ENCODE peak calls at places on chromosomes 6 and 20, in six cellular contexts. H, O, U, B, T and P are unnamed samples.

GRCh38 chr6:51660767-51661166 is 426.6 kb downstream of the PKHD1 start:
- DNase-seq in H (no peak), O (no peak), U (no peak), B (no peak), T (no peak), P (no peak)

GRCh38 chr6:13383280-13384163 is 55.2 kb upstream of the TBC1D7 start:
- DNase-seq in H (no peak), O (peak; percentile 32), U (no peak), B (peak; percentile 51), T (no peak), P (no peak)

GRCh38 chr6:27839303-27840081 is 72.7 kb downstream of the OR2B2 start:
- DNase-seq in H (no peak), O (no peak), U (peak; percentile 33), B (peak; percentile 82), T (no peak), P (no peak)

GRCh38 chr6:40933864-40934263 is 105.2 kb downstream of the UNC5CL start:
- DNase-seq in H (no peak), O (no peak), U (no peak), B (peak; percentile 15), T (no peak), P (no peak)

GRCh38 chr6:72248621-72249020 is 362.3 kb downstream of the RIMS1 start:
- DNase-seq in H (no peak), O (no peak), U (no peak), B (peak; percentile 50), T (no peak), P (no peak)

GRCh38 chr6:130313206-130313605 is 52.6 kb upstream of the TMEM200A start:
- DNase-seq in H (no peak), O (no peak), U (no peak), B (no peak), T (no peak), P (no peak)

GRCh38 chr6:146420255-146420654 is 123.4 kb upstream of the RAB32 start:
- DNase-seq in H (no peak), O (no peak), U (no peak), B (no peak), T (no peak), P (no peak)

GRCh38 chr6:125859691-125860210 is 69.0 kb downstream of the NCOA7 start:
- DNase-seq in H (no peak), O (no peak), U (no peak), B (peak; percentile 32), T (no peak), P (no peak)

GRCh38 chr6:89987140-89987539 is 92.9 kb downstream of the GJA10 start:
- DNase-seq in H (no peak), O (no peak), U (no peak), B (no peak), T (no peak), P (no peak)

GRCh38 chr6:54598787-54599309 is 247.7 kb upstream of the FAM83B start:
- DNase-seq in H (no peak), O (peak; percentile 16), U (no peak), B (peak; percentile 37), T (no peak), P (no peak)

GRCh38 chr6:1449896-1450295 is 60.5 kb downstream of the FOXF2 start:
- DNase-seq in H (no peak), O (no peak), U (no peak), B (no peak), T (no peak), P (no peak)
- H3K4me1 ChIP-seq in H (no peaks in the 10 kb centered on the region), O (no peaks in the 10 kb centered on the region), U (no peaks in the 10 kb centered on the region), B (no peaks in the 10 kb centered on the region), T (no peaks in the 10 kb centered on the region), P (no peaks in the 10 kb centered on the region)

GRCh38 chr6:150258381-150258780 is 110.4 kb upstream of the IYD start:
- DNase-seq in H (no peak), O (no peak), U (no peak), B (no peak), T (no peak), P (no peak)
- H3K27me3 ChIP-seq in H (no peaks in the 10 kb centered on the region), O (no peaks in the 10 kb centered on the region), U (peaks cover 9% of the 10 kb centered on the region), B (peaks cover 10% of the 10 kb centered on the region), T (no peaks in the 10 kb centered on the region), P (no peaks in the 10 kb centered on the region)

GRCh38 chr6:131430531-131430930 is 142.5 kb upstream of the ARG1 start:
- DNase-seq in H (no peak), O (no peak), U (no peak), B (no peak), T (no peak), P (no peak)
- H3K4me3 ChIP-seq in H (no peak overlapping the region), O (no peak overlapping the region), U (no peak overlapping the region), B (no peak overlapping the region), T (no peak overlapping the region), P (no peak overlapping the region)

DNA sequence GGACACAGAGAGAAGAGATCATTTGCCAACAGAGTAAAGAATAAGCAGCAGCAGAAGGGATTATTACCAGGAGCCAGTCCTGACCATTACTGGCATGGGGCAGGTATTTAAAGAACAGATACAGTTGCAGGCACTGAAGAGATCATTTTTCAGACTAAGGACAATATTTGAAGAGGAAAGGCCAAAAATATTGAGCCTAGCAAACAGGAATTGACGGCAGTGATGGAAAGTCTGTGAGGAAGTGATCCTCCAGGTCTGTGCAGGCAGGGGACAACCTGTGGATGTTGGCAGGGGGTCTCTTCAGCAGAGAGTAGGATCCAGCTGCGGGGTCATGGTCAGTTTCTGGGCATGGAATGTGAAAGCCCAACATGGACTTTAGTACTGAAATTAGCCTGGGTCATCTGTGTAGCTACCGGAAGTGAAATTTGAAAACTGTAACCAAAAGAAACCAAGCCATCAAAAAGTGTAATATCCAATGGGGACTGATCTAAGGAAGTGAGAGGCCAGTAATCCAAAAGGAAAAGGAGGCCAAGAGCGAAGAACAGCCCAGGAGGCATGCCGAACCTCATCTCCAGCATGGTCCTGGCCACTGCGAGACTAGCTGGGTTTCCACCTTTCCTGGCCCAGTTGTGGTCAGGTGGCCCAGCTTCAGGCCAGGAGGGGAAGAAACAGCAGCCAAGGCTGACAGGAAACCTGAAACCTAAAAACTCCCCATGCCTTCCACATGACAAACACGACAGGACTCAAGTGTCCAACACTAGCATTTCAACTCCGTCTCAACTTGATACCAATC is 115.1 kb upstream of the TNFAIP3 start:
- DNase-seq in H (no peak), O (no peak), U (no peak), B (no peak), T (no peak), P (no peak)
- H3K4me1 ChIP-seq in H (no peaks in the 10 kb centered on the region), O (no peaks in the 10 kb centered on the region), U (no peaks in the 10 kb centered on the region), B (peaks cover 10% of the 10 kb centered on the region), T (peaks cover 6% of the 10 kb centered on the region), P (no peaks in the 10 kb centered on the region)

GRCh38 chr6:159039885-159040258 is 4.9 kb downstream of the TAGAP start:
- DNase-seq in H (no peak), O (no peak), U (no peak), B (no peak), T (no peak), P (no peak)
- H3K27me3 ChIP-seq in H (no peaks in the 10 kb centered on the region), O (no peaks in the 10 kb centered on the region), U (no peaks in the 10 kb centered on the region), B (peaks cover 5% of the 10 kb centered on the region), T (no peaks in the 10 kb centered on the region), P (no peaks in the 10 kb centered on the region)

DNA sequence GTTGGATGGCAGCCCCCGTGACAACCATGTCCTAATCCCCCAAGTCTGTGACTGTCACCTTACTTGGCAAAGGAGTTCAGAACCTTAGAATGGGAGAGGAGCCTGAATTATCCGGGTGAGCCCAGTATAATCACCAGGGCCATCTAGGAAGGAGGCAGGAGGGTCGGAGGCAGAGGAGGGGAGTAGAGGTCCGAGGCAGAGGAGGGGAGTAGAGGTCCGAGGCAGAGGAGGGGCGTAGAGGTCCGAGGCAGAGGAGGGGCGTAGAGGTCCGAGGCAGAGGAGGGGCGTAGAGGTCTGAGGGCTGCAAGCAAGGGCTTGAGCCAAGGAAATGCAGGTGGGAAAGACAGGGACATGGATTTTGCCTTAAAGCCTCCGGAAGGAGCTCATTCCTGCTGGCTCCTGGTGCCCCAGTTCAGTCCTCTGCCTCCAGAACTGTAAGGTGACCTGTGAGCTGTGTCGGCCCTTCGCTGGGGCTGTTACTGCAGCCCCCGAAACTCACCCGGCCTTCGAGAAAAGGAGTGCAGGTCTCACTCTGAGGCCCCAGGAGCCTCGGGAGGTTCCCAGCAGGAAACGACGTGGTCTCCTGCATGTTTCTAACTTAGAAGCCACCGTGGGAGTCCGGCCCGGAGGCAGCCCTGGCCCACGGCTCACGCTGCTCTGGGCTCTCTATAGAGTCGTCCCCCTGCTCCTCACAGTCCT is 20.0 kb upstream of the SLCO4A1 start:
- DNase-seq in H (no peak), O (no peak), U (no peak), B (no peak), T (no peak), P (no peak)
- H3K4me3 ChIP-seq in H (no peak overlapping the region), O (no peak overlapping the region), U (no peak overlapping the region), B (no peak overlapping the region), T (no peak overlapping the region), P (no peak overlapping the region)

GRCh38 chr6:39208233-39208720 is 21.0 kb downstream of the KCNK5 start:
- DNase-seq in H (no peak), O (peak; percentile 39), U (peak; percentile 56), B (no peak), T (no peak), P (no peak)
- H3K4me1 ChIP-seq in H (peaks cover 35% of the 10 kb centered on the region), O (peaks cover 48% of the 10 kb centered on the region), U (peaks cover 50% of the 10 kb centered on the region), B (peaks cover 8% of the 10 kb centered on the region), T (no peaks in the 10 kb centered on the region), P (no peaks in the 10 kb centered on the region)